ENCODE peak calls at places on chromosomes 6 and 20, in ten cellular contexts. W, Z, Y, P, G, T, Q, H, N and I are unnamed samples.

GRCh38 chr20:50380697-50381040 is 129.5 kb upstream of the PTPN1 start:
- DNase-seq in W (no peak), Z (no peak), Y (no peak), P (peak; percentile 26), G (no peak), T (no peak), Q (no peak), H (no peak), N (no peak), I (no peak)

GRCh38 chr6:104953410-104953953 is 3.4 kb upstream of the LIN28B start:
- DNase-seq in W (no peak), Z (no peak), Y (no peak), P (no peak), G (no peak), T (no peak), Q (no peak), H (no peak), N (no peak), I (no peak)

GRCh38 chr6:157558487-157559200 is 177.7 kb downstream of the ZDHHC14 start:
- DNase-seq in W (no peak), Z (no peak), Y (no peak), P (no peak), G (no peak), T (no peak), Q (no peak), H (no peak), N (no peak), I (no peak)

GRCh38 chr6:135267085-135267484 is 86.0 kb downstream of the MYB start:
- DNase-seq in W (no peak), Z (no peak), Y (no peak), P (no peak), G (no peak), T (no peak), Q (no peak), H (peak; percentile 86), N (no peak), I (no peak)

GRCh38 chr6:10837009-10837691 is 1.2 kb downstream of the MAK start:
- DNase-seq in W (peak; percentile 45), Z (no peak), Y (no peak), P (peak; percentile 29), G (no peak), T (no peak), Q (no peak), H (no peak), N (no peak), I (no peak)

GRCh38 chr6:131015630-131016263 is 47.3 kb downstream of the EPB41L2 start:
- DNase-seq in W (no peak), Z (no peak), Y (no peak), P (peak; percentile 81), G (no peak), T (no peak), Q (no peak), H (no peak), N (no peak), I (no peak)

GRCh38 chr6:6721606-6722005 is 133.1 kb downstream of the LY86 start:
- DNase-seq in W (no peak), Z (no peak), Y (no peak), P (no peak), G (no peak), T (no peak), Q (no peak), H (peak; percentile 52), N (no peak), I (no peak)

GRCh38 chr6:142850653-142851434 is 94.1 kb downstream of the HIVEP2 start:
- DNase-seq in W (no peak), Z (peak; percentile 34), Y (no peak), P (peak; percentile 54), G (no peak), T (no peak), Q (no peak), H (peak; percentile 3), N (no peak), I (peak; percentile 34)

GRCh38 chr6:45387236-45387635 is 9.5 kb upstream of the SUPT3H start:
- DNase-seq in W (no peak), Z (no peak), Y (no peak), P (peak; percentile 24), G (no peak), T (no peak), Q (no peak), H (no peak), N (no peak), I (no peak)

GRCh38 chr20:25254986-25255680 is 7.2 kb downstream of the PYGB start:
- DNase-seq in W (peak; percentile 63), Z (no peak), Y (no peak), P (no peak), G (no peak), T (no peak), Q (no peak), H (no peak), N (no peak), I (no peak)

GRCh38 chr6:131948221-131948661 is 2.9 kb downstream of the CCN2 start:
- DNase-seq in W (no peak), Z (no peak), Y (no peak), P (peak; percentile 77), G (no peak), T (no peak), Q (no peak), H (no peak), N (no peak), I (no peak)

GRCh38 chr20:58511364-58511763 is 3.8 kb downstream of the APCDD1L start:
- DNase-seq in W (no peak), Z (peak; percentile 17), Y (no peak), P (peak; percentile 52), G (peak; percentile 20), T (no peak), Q (no peak), H (no peak), N (no peak), I (no peak)

GRCh38 chr20:58084566-58084965 is 143.9 kb downstream of the ANKRD60 start:
- DNase-seq in W (no peak), Z (no peak), Y (no peak), P (no peak), G (no peak), T (no peak), Q (no peak), H (no peak), N (no peak), I (no peak)

GRCh38 chr6:10837692-10837996 is 695 bp downstream of the MAK start:
- DNase-seq in W (no peak), Z (no peak), Y (no peak), P (peak; percentile 18), G (no peak), T (no peak), Q (no peak), H (no peak), N (no peak), I (no peak)